ENCODE peak calls at places on chromosomes 4 and X, in four cellular contexts. E is stomach, U is AG10803, F is fibroblast of the aortic adventitia. M is an unnamed sample.

GRCh38 chr4:174274436-174274835 is 9.0 kb downstream of the FBXO8 start:
- DNase-seq in E (no peak), U (no peak), F (no peak), M (no peak)

GRCh38 chr4:154361450-154361849 is 130.1 kb downstream of the DCHS2 start:
- DNase-seq in E (no peak), U (no peak), F (no peak), M (no peak)

GRCh38 chrX:139844163-139844562 is 88.7 kb downstream of the ATP11C start:
- DNase-seq in E (no peak), U (no peak), F (no peak), M (no peak)

GRCh38 chr4:151931563-151931962 is 170.8 kb upstream of the GATB start:
- DNase-seq in E (no peak), U (no peak), F (no peak), M (no peak)

GRCh38 chr4:76013540-76013939 is 6.2 kb upstream of the CXCL9 start:
- DNase-seq in E (no peak), U (no peak), F (no peak), M (no peak)

GRCh38 chrX:130110379-130111219 is at the start of gene ELF4:
- DNase-seq in E (peak; percentile 66), U (peak; percentile 57), F (peak; percentile 57), M (no peak)

GRCh38 chr4:138118270-138118669 is 123.9 kb downstream of the SLC7A11 start:
- DNase-seq in E (no peak), U (no peak), F (no peak), M (no peak)

GRCh38 chr4:126986828-126987227 is 645.9 kb upstream of the INTU start:
- DNase-seq in E (no peak), U (peak; percentile 29), F (peak; percentile 48), M (no peak)

GRCh38 chr4:53012738-53013137 is 150.6 kb downstream of the RASL11B start:
- DNase-seq in E (no peak), U (peak; percentile 74), F (peak; percentile 56), M (peak; percentile 38)

GRCh38 chr4:7357296-7357680 is 77.4 kb downstream of the PSAPL1 start:
- DNase-seq in E (no peak), U (no peak), F (no peak), M (no peak)

GRCh38 chrX:9465380-9466114 is 689 bp downstream of the TBL1X start:
- DNase-seq in E (peak; percentile 36), U (no peak), F (no peak), M (no peak)

GRCh38 chr4:15469402-15470148 is at the start of gene CC2D2A:
- DNase-seq in E (no peak), U (peak; percentile 49), F (peak; percentile 64), M (no peak)

GRCh38 chr4:35939746-35940145 is 304.6 kb downstream of the ARAP2 start:
- DNase-seq in E (no peak), U (no peak), F (no peak), M (no peak)

GRCh38 chr4:122764808-122765189 is 32.3 kb downstream of the BBS12 start:
- DNase-seq in E (no peak), U (peak; percentile 94), F (peak; percentile 97), M (peak; percentile 77)

GRCh38 chr4:108762559-108763225 is at the start of gene ETNPPL:
- DNase-seq in E (peak; percentile 31), U (no peak), F (no peak), M (no peak)

GRCh38 chr4:128358231-128358902 is 70.8 kb upstream of the PGRMC2 start:
- DNase-seq in E (no peak), U (peak; percentile 98), F (peak; percentile 98), M (peak; percentile 58)

GRCh38 chr4:45131020-45131419 is 404.7 kb upstream of the GNPDA2 start:
- DNase-seq in E (no peak), U (no peak), F (no peak), M (no peak)

GRCh38 chr4:161303551-161303950 is 860.2 kb downstream of the FSTL5 start:
- DNase-seq in E (no peak), U (no peak), F (no peak), M (no peak)

GRCh38 chr4:134078230-134078914 is 123.2 kb downstream of the PABPC4L start:
- DNase-seq in E (no peak), U (no peak), F (no peak), M (no peak)

GRCh38 chr4:704971-705277 is 708 bp upstream of the PCGF3 start:
- DNase-seq in E (no peak), U (no peak), F (no peak), M (no peak)

GRCh38 chr4:48341776-48342558 is 638 bp downstream of the SLAIN2 start:
- DNase-seq in E (peak; percentile 55), U (peak; percentile 35), F (no peak), M (no peak)

GRCh38 chr4:164210377-164210776 is 543.6 kb upstream of the SMIM31 start:
- DNase-seq in E (no peak), U (no peak), F (no peak), M (no peak)

GRCh38 chr4:101018836-101019235 is 328.5 kb downstream of the PPP3CA start:
- DNase-seq in E (no peak), U (no peak), F (no peak), M (no peak)

GRCh38 chr4:120317713-120318112 is 251.1 kb upstream of the MAD2L1 start:
- DNase-seq in E (no peak), U (no peak), F (no peak), M (no peak)

GRCh38 chrX:96889726-96890125 is 6.0 kb downstream of the RPA4 start:
- DNase-seq in E (no peak), U (peak; percentile 42), F (no peak), M (peak; percentile 3)

GRCh38 chr4:41296995-41297394 is 40.3 kb downstream of the UCHL1 start:
- DNase-seq in E (no peak), U (no peak), F (no peak), M (no peak)

GRCh38 chr4:26815199-26815598 is 45.4 kb upstream of the STIM2 start:
- DNase-seq in E (no peak), U (no peak), F (no peak), M (no peak)

GRCh38 chrX:100731441-100732281 is at the start of gene SYTL4:
- DNase-seq in E (peak; percentile 37), U (no peak), F (no peak), M (no peak)

GRCh38 chr4:25814323-25814722 is 48.5 kb downstream of the SEL1L3 start:
- DNase-seq in E (peak; percentile 34), U (no peak), F (peak; percentile 84), M (no peak)

GRCh38 chr4:70902577-70903281 is 560 bp downstream of the MOB1B start:
- DNase-seq in E (no peak), U (peak; percentile 27), F (peak; percentile 30), M (no peak)

GRCh38 chr4:179196511-179196910 is 1754.3 kb upstream of the AGA start:
- DNase-seq in E (no peak), U (no peak), F (no peak), M (no peak)

DNA sequence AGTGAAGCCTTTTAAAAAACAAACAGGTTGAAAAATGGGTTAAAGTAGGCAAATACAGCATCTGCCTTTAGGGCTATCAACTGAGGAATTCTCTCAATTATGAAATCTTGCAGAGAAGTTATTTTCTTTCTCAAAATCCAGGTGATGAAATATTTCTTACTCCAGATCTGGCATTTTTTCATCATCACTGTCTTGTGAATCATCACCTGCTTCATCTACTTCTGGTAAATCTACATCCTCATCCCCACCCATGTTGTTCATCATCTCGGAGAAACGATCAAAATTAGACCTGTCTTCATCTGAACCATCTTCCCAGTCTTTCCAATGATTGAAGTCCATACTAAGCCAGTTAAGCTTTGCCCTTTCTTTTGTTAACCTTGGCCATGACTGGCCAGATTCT is 33.3 kb upstream of the HPF1 start:
- DNase-seq in E (no peak), U (no peak), F (no peak), M (no peak)
- H3K4me3 ChIP-seq in E (no peak overlapping the region), U (no peak overlapping the region), F (no peak overlapping the region), M (no peak overlapping the region)

GRCh38 chr4:95544433-95545103 is 4.2 kb downstream of the UNC5C start:
- DNase-seq in E (no peak), U (no peak), F (peak; percentile 28), M (no peak)
- TF ChIP-seq CTCF in E (no peak), U (no peak), F (no peak), M (no peak)

GRCh38 chr4:112510191-112510467 is 5.9 kb downstream of the NEUROG2 start:
- DNase-seq in E (no peak), U (no peak), F (no peak), M (no peak)
- H3K4me3 ChIP-seq in E (peak overlapping the region; percentile 39), U (peak overlapping the region; percentile 44), F (peak overlapping the region; percentile 39), M (no peak overlapping the region)

GRCh38 chr4:146550161-146550560 is 28.4 kb upstream of the SLC10A7 start:
- DNase-seq in E (no peak), U (no peak), F (no peak), M (no peak)

GRCh38 chr4:146548443-146548842 is 26.7 kb upstream of the SLC10A7 start:
- DNase-seq in E (no peak), U (no peak), F (no peak), M (no peak)

GRCh38 chr4:146545102-146545501 is 23.4 kb upstream of the SLC10A7 start:
- DNase-seq in E (no peak), U (peak; percentile 42), F (peak; percentile 66), M (no peak)
- TF ChIP-seq CTCF in E (no peak), U (peak; percentile 55), F (peak; percentile 60), M (peak; percentile 44)

GRCh38 chr4:158811216-158811540 is 42.4 kb downstream of the FNIP2 start:
- DNase-seq in E (no peak), U (no peak), F (no peak), M (no peak)
- H3K4me3 ChIP-seq in E (no peak overlapping the region), U (no peak overlapping the region), F (peak overlapping the region; percentile 29), M (no peak overlapping the region)

DNA sequence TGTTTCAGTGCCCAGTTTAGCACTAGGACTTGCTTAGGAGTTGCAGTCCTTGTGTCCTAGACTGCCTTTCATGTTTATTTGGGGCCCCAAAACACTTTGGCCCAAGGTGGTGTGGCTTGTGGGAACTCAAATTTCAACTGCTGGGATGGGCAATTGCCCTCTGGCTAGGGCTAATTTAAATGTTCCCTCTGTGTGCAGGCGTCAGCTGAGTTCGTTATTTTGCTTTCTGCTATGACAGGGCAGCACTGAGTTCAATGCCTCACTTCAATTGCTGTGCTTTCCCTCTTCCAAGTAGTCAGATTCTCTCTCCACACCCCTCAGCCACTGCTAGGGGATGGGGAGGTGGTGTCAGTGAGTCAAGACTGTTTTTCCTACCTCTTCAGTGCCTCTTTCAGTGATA is 51.1 kb downstream of the ITIH6 start:
- DNase-seq in E (no peak), U (no peak), F (no peak), M (no peak)
- TF ChIP-seq CTCF in E (no peak), U (no peak), F (no peak), M (no peak)

DNA sequence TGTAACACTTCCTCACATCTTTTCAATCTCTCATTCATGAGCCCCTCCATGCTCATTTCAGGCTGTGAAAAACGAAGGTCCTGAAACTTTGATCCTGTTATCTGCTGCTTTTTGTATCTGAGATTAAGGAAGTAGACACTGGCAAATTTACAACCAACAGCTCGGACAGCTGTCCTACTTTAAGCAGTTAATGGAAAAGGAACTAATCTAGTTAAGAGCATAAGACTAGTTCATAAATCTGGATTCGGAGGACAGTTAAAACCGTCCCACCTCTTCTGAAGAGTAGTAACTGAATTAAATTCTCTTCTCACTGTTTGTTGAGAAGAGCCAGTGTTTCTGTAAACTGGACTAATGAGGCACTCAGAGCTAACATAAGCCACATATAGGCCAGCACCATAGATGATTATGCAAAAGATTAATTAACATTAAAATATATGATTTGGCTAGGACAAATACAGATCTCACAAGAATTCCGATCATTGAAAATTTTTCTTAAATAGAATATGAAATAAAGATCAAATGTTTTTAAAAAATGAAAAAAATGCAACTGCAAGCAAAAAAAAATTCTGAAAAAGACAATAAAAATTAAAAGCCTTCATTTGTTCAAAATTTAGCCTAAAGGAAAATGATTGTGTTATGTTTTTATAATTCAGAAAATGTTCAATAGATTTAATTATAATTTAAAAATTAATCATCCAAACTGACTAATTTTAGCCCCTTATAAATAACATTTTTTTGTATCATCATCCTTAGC is 114.3 kb downstream of the ANTXR2 start:
- DNase-seq in E (no peak), U (no peak), F (no peak), M (no peak)
- H3K4me3 ChIP-seq in E (no peak overlapping the region), U (no peak overlapping the region), F (no peak overlapping the region), M (no peak overlapping the region)